ENCODE peak calls at places on chromosomes 12 and 14, in four cellular contexts. One of them, this sample, is unnamed.

GRCh38 chr12:24185787-24186186 is 236.3 kb upstream of the SOX5 start:
- DNase-seq in A549: no peak
- DNase-seq in K562: no peak
- DNase-seq in GM12878: no peak
- DNase-seq in this sample: no peak

GRCh38 chr14:95679148-95679547 is 7.1 kb upstream of the TCL1B start:
- DNase-seq in A549: no peak
- DNase-seq in K562: no peak
- DNase-seq in GM12878: no peak
- DNase-seq in this sample: no peak

GRCh38 chr12:1553546-1553945 is 40.8 kb downstream of the FBXL14 start:
- DNase-seq in A549: no peak
- DNase-seq in K562: no peak
- DNase-seq in GM12878: no peak
- DNase-seq in this sample: no peak

GRCh38 chr12:118371354-118372282 is 1.1 kb downstream of the TAOK3 start:
- DNase-seq in A549: peak
- DNase-seq in K562: peak
- DNase-seq in GM12878: no peak
- DNase-seq in this sample: no peak

GRCh38 chr12:105485926-105486325 is 155.4 kb downstream of the C12orf75 start:
- DNase-seq in A549: no peak
- DNase-seq in K562: no peak
- DNase-seq in GM12878: no peak
- DNase-seq in this sample: peak

GRCh38 chr12:12724421-12725085 is 7.4 kb downstream of the CDKN1B start:
- DNase-seq in A549: no peak
- DNase-seq in K562: no peak
- DNase-seq in GM12878: no peak
- DNase-seq in this sample: no peak

GRCh38 chr14:38605193-38606114 is 349.6 kb upstream of the CLEC14A start:
- DNase-seq in A549: no peak
- DNase-seq in K562: no peak
- DNase-seq in GM12878: no peak
- DNase-seq in this sample: no peak

GRCh38 chr14:68607081-68607851 is 185.6 kb downstream of the ZFP36L1 start:
- DNase-seq in A549: no peak
- DNase-seq in K562: no peak
- DNase-seq in GM12878: no peak
- DNase-seq in this sample: peak

GRCh38 chr12:77686760-77687159 is 143.9 kb upstream of the NAV3 start:
- DNase-seq in A549: no peak
- DNase-seq in K562: no peak
- DNase-seq in GM12878: no peak
- DNase-seq in this sample: peak

GRCh38 chr12:77687346-77687745 is 143.3 kb upstream of the NAV3 start:
- DNase-seq in A549: no peak
- DNase-seq in K562: no peak
- DNase-seq in GM12878: no peak
- DNase-seq in this sample: no peak

GRCh38 chr12:77685906-77686305 is 144.8 kb upstream of the NAV3 start:
- DNase-seq in A549: no peak
- DNase-seq in K562: no peak
- DNase-seq in GM12878: no peak
- DNase-seq in this sample: no peak

GRCh38 chr12:77682488-77682887 is 148.2 kb upstream of the NAV3 start:
- DNase-seq in A549: no peak
- DNase-seq in K562: no peak
- DNase-seq in GM12878: no peak
- DNase-seq in this sample: no peak

DNA sequence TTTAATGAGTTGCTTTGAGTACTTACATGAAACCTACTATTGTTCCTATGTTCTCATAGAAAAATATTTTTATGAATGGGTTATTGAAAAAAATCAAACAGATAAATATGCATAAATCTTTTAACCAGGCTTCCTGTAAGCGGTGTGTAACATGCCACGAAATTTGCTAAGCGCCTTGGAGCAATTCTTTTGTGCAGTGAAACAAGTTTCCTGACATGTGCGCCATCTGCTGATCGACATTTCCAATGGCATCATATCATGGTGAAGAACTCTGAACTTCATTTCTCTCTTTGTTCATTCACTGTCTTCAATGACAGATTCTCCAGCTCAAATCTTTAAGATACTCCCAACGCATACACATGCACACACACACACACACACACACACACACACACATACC is 145.6 kb upstream of the NAV3 start:
- DNase-seq in A549: peak
- DNase-seq in K562: peak
- DNase-seq in GM12878: peak
- DNase-seq in this sample: peak
- TF ChIP-seq ELK1 in A549: no peak
- TF ChIP-seq ELK1 in K562: no peak
- TF ChIP-seq ELK1 in GM12878: no peak
- TF ChIP-seq ELK1 in this sample: no peak

GRCh38 chr12:76462668-76463224 is 96.8 kb downstream of the OSBPL8 start:
- DNase-seq in A549: no peak
- DNase-seq in K562: no peak
- DNase-seq in GM12878: no peak
- DNase-seq in this sample: peak

GRCh38 chr12:76457010-76457409 is 102.6 kb downstream of the OSBPL8 start:
- DNase-seq in A549: no peak
- DNase-seq in K562: no peak
- DNase-seq in GM12878: no peak
- DNase-seq in this sample: no peak

GRCh38 chr12:76460807-76461206 is 98.8 kb downstream of the OSBPL8 start:
- DNase-seq in A549: no peak
- DNase-seq in K562: no peak
- DNase-seq in GM12878: no peak
- DNase-seq in this sample: no peak

GRCh38 chr12:76455582-76456345 is 103.8 kb downstream of the OSBPL8 start:
- DNase-seq in A549: peak
- DNase-seq in K562: peak
- DNase-seq in GM12878: peak
- DNase-seq in this sample: peak

DNA sequence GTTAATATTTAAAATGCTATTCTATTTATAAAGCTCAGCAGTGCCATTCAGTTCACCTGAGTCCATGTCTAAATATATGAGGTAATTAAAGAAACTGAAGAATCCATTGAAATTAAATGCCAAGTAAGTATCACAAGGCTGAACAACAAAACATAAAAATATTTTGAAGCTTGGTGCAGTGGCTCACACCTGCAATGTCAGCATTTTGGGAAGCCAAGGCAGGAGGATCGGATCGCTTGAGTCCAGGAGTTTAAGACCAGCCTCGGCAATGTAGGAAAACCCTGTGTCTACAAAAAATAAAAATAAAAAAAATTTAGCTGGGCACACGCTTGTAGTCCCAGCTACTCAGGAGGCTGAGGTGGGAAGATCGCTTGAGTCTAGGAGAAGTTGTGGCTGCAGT is 101.8 kb downstream of the OSBPL8 start:
- DNase-seq in A549: no peak
- DNase-seq in K562: no peak
- DNase-seq in GM12878: no peak
- DNase-seq in this sample: no peak
- TF ChIP-seq ELK1 in A549: no peak
- TF ChIP-seq ELK1 in K562: no peak
- TF ChIP-seq ELK1 in GM12878: no peak
- TF ChIP-seq ELK1 in this sample: no peak

GRCh38 chr12:64450711-64451486 is 1.0 kb upstream of the TBK1 start:
- DNase-seq in A549: no peak
- DNase-seq in K562: peak
- DNase-seq in GM12878: no peak
- DNase-seq in this sample: peak
- TF ChIP-seq ELK1 in A549: no peak
- TF ChIP-seq ELK1 in K562: no peak
- TF ChIP-seq ELK1 in GM12878: no peak
- TF ChIP-seq ELK1 in this sample: no peak

GRCh38 chr14:102777711-102778615 is 714 bp downstream of the TRAF3 start:
- DNase-seq in A549: no peak
- DNase-seq in K562: peak
- DNase-seq in GM12878: no peak
- DNase-seq in this sample: peak

GRCh38 chr14:102775855-102776760 is 1.1 kb upstream of the TRAF3 start:
- DNase-seq in A549: peak
- DNase-seq in K562: peak
- DNase-seq in GM12878: no peak
- DNase-seq in this sample: peak

GRCh38 chr14:102772781-102773570 is 4.3 kb upstream of the TRAF3 start:
- DNase-seq in A549: peak
- DNase-seq in K562: peak
- DNase-seq in GM12878: no peak
- DNase-seq in this sample: no peak

GRCh38 chr14:102776761-102777710 is at the start of gene TRAF3:
- DNase-seq in A549: peak
- DNase-seq in K562: peak
- DNase-seq in GM12878: no peak
- DNase-seq in this sample: peak

DNA sequence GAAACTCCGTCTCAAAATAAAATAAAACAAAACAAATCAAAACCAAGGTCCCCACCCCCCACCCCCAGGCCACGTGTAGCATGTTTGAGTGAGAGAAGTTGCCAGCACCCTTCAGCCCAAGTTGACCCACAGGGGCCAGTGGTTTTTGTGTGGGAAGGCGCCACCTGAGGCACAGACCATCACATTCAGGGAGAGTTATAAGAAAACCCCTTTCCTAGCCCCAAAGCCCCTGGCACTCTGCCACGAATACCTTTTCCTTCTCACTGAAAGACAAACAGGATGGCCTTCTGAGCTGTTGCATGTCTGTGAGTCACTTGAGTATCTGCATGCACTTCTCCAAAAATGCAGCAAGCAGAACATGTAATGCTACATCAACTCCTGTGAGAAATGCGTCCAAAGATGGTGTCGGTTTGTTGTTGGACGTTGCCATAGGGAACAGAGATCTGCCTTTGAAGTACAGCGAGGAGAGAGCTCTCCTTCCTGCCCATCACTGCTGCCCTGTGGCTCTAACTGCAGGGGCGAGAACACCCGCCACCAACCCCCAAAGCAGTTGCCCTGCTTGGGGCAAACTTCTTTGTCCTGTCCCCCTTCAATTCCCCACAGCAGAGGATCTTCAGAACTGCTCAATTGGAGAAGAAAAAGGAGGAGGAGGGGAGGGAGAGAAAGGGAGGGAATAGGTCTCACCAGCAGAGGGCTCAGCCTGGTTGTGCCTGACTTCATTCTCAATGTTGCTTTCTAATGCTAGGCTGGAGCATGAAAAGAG is 2.7 kb upstream of the TRAF3 start:
- DNase-seq in A549: peak
- DNase-seq in K562: peak
- DNase-seq in GM12878: peak
- DNase-seq in this sample: peak
- TF ChIP-seq ELK1 in A549: no peak
- TF ChIP-seq ELK1 in K562: no peak
- TF ChIP-seq ELK1 in GM12878: no peak
- TF ChIP-seq ELK1 in this sample: no peak

DNA sequence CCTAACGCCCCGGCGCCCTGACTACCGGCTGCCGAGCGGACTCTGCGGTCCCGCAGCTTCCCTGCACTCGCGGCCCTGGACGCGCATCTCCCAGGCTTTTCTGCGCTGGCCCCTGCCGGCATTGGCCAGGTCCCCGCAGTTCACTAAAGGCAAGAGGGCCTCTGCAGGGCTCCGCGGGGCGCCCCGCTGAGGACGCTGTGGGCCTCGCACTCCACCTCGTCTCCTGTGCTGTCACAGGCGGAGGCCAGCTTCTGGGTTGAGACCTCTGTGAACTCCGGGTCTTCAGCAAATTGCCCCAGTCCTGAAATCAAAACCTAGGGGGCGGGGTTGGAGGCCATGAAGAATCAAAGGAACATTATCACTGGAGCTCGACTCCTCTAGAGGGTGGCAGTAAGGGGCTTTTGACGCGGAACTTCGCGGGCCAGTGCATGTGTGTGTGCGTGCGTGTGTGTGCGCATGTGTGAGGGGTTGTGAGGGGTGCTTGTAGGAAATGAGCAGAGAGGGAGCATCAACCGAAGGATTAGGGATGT is 68.5 kb upstream of the CAPRIN2 start:
- DNase-seq in A549: peak
- DNase-seq in K562: no peak
- DNase-seq in GM12878: no peak
- DNase-seq in this sample: no peak
- TF ChIP-seq ELK1 in A549: no peak
- TF ChIP-seq ELK1 in K562: no peak
- TF ChIP-seq ELK1 in GM12878: no peak
- TF ChIP-seq ELK1 in this sample: no peak

GRCh38 chr14:99137913-99138571 is 134.0 kb downstream of the BCL11B start:
- DNase-seq in A549: peak
- DNase-seq in K562: peak
- DNase-seq in GM12878: no peak
- DNase-seq in this sample: no peak

GRCh38 chr14:99138999-99139865 is 132.8 kb downstream of the BCL11B start:
- DNase-seq in A549: no peak
- DNase-seq in K562: no peak
- DNase-seq in GM12878: no peak
- DNase-seq in this sample: no peak

GRCh38 chr14:99136401-99136800 is 135.6 kb downstream of the BCL11B start:
- DNase-seq in A549: no peak
- DNase-seq in K562: no peak
- DNase-seq in GM12878: no peak
- DNase-seq in this sample: no peak

GRCh38 chr14:99136047-99136400 is 136.0 kb downstream of the BCL11B start:
- DNase-seq in A549: no peak
- DNase-seq in K562: no peak
- DNase-seq in GM12878: no peak
- DNase-seq in this sample: no peak

DNA sequence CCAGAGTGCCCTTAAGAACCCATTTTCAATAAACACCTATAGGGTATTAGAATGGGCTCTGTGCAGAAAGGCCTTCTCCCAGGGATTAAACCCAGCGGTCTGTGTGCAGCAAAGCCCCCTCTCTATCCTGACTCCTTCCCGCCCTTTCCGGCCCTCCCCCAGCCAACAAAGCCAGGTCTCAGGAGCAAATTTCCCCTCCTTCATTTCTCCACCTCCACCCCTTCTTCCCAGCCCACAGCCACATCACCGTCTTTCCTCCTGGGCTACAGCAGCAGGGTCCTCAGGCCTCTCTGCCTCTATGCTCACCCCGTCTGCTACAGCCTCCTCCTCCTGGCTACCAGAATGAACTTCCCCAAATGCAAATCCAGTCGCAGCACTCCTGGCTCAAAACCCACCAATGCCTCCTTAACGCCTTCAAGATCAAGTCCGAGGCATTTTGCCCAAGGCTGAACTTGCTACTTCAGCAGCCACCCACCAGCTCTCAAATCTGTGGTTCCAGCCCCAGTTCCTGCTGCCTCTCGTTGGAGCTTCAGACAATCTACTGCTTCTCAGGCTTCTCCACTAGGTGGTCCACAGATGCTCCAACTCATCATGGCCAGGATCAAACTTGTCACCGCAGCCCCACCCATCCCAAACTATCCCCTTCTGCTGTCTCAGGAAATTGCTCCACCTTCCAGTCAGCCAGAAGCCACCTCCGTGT is 134.8 kb downstream of the BCL11B start:
- DNase-seq in A549: no peak
- DNase-seq in K562: no peak
- DNase-seq in GM12878: no peak
- DNase-seq in this sample: no peak
- TF ChIP-seq ELK1 in A549: no peak
- TF ChIP-seq ELK1 in K562: no peak
- TF ChIP-seq ELK1 in GM12878: no peak
- TF ChIP-seq ELK1 in this sample: no peak

GRCh38 chr12:53174881-53175491 is 5.5 kb upstream of the ZNF740 start:
- DNase-seq in A549: peak
- DNase-seq in K562: peak
- DNase-seq in GM12878: no peak
- DNase-seq in this sample: peak
- TF ChIP-seq ELK1 in A549: no peak
- TF ChIP-seq ELK1 in K562: no peak
- TF ChIP-seq ELK1 in GM12878: no peak
- TF ChIP-seq ELK1 in this sample: no peak